ENCODE peak calls at places on chromosomes 4 and X, in eight cellular contexts. T, Q, I, N, C, E, R and K are unnamed samples.

GRCh38 chrX:97126020-97126419 is 242.3 kb downstream of the RPA4 start:
- DNase-seq in T (no peak), Q (peak; percentile 42), I (no peak), N (no peak), C (no peak), E (no peak), R (no peak), K (no peak)

GRCh38 chrX:36867143-36867542 is 141.0 kb upstream of the FAM47C start:
- DNase-seq in T (peak; percentile 2), Q (peak; percentile 2), I (no peak), N (peak; percentile 16), C (no peak), E (peak; percentile 4), R (no peak), K (peak; percentile 5)

GRCh38 chrX:123959281-123960063 is 2.0 kb upstream of the STAG2 start:
- DNase-seq in T (no peak), Q (peak; percentile 36), I (no peak), N (peak; percentile 31), C (peak; percentile 21), E (peak; percentile 4), R (no peak), K (peak; percentile 19)

GRCh38 chr4:78599931-78600375 is 48.4 kb downstream of the ANXA3 start:
- DNase-seq in T (no peak), Q (no peak), I (no peak), N (no peak), C (no peak), E (peak; percentile 48), R (no peak), K (no peak)

GRCh38 chrX:65551489-65552339 is 17.1 kb upstream of the LAS1L start:
- DNase-seq in T (no peak), Q (no peak), I (no peak), N (no peak), C (no peak), E (no peak), R (no peak), K (no peak)

GRCh38 chr4:66927937-66928336 is 617.4 kb downstream of the CENPC start:
- DNase-seq in T (no peak), Q (peak; percentile 45), I (no peak), N (no peak), C (no peak), E (no peak), R (no peak), K (no peak)

GRCh38 chr4:170198742-170199141 is 109.0 kb upstream of the AADAT start:
- DNase-seq in T (no peak), Q (no peak), I (no peak), N (no peak), C (no peak), E (no peak), R (no peak), K (no peak)

GRCh38 chr4:75919914-75920313 is 17.7 kb upstream of the PPEF2 start:
- DNase-seq in T (no peak), Q (peak; percentile 38), I (no peak), N (no peak), C (no peak), E (no peak), R (no peak), K (no peak)

GRCh38 chrX:15977644-15978043 is 123.0 kb upstream of the AP1S2 start:
- DNase-seq in T (no peak), Q (no peak), I (no peak), N (no peak), C (no peak), E (no peak), R (no peak), K (no peak)

GRCh38 chr4:2469192-2469984 is 482 bp downstream of the RNF4 start:
- DNase-seq in T (no peak), Q (peak; percentile 42), I (peak; percentile 81), N (peak; percentile 86), C (peak; percentile 58), E (peak; percentile 67), R (no peak), K (peak; percentile 82)

GRCh38 chr4:8502836-8503585 is 62.4 kb downstream of the TRMT44 start:
- DNase-seq in T (peak; percentile 18), Q (no peak), I (no peak), N (no peak), C (no peak), E (no peak), R (no peak), K (no peak)

GRCh38 chrX:42515939-42516338 is 262.0 kb downstream of the PPP1R2C start:
- DNase-seq in T (no peak), Q (peak; percentile 20), I (no peak), N (no peak), C (no peak), E (no peak), R (peak; percentile 32), K (no peak)

GRCh38 chr4:99722006-99722405 is 64.4 kb upstream of the C4orf54 start:
- DNase-seq in T (no peak), Q (no peak), I (no peak), N (no peak), C (no peak), E (no peak), R (no peak), K (no peak)

GRCh38 chr4:37454263-37454800 is 209.8 kb downstream of the NWD2 start:
- DNase-seq in T (no peak), Q (no peak), I (no peak), N (no peak), C (peak; percentile 12), E (no peak), R (no peak), K (peak; percentile 12)

GRCh38 chrX:84187501-84188319 is at the start of gene RPS6KA6:
- DNase-seq in T (no peak), Q (peak; percentile 30), I (no peak), N (no peak), C (peak; percentile 44), E (peak; percentile 36), R (no peak), K (peak; percentile 34)

GRCh38 chrX:139209342-139209741 is 321.2 kb upstream of the F9 start:
- DNase-seq in T (no peak), Q (no peak), I (no peak), N (no peak), C (no peak), E (no peak), R (no peak), K (no peak)

GRCh38 chr4:185282968-185283367 is 73.6 kb downstream of the SNX25 start:
- DNase-seq in T (no peak), Q (peak; percentile 17), I (no peak), N (no peak), C (no peak), E (no peak), R (no peak), K (no peak)

GRCh38 chrX:70470850-70471289 is 26.2 kb downstream of the DLG3 start:
- DNase-seq in T (no peak), Q (peak; percentile 77), I (no peak), N (no peak), C (no peak), E (no peak), R (no peak), K (no peak)

GRCh38 chr4:82957045-82957444 is 53.6 kb downstream of the LIN54 start:
- DNase-seq in T (no peak), Q (no peak), I (no peak), N (no peak), C (no peak), E (no peak), R (peak; percentile 2), K (peak; percentile 11)

GRCh38 chrX:46812445-46812844 is 24.4 kb upstream of the RP2 start:
- DNase-seq in T (peak; percentile 87), Q (no peak), I (no peak), N (no peak), C (no peak), E (no peak), R (no peak), K (no peak)

GRCh38 chrX:42149281-42149680 is 225.9 kb upstream of the CASK start:
- DNase-seq in T (no peak), Q (no peak), I (no peak), N (no peak), C (no peak), E (no peak), R (no peak), K (no peak)

GRCh38 chr4:52701207-52701606 is 42.1 kb upstream of the USP46 start:
- DNase-seq in T (no peak), Q (no peak), I (no peak), N (peak; percentile 65), C (no peak), E (no peak), R (no peak), K (peak; percentile 27)

DNA sequence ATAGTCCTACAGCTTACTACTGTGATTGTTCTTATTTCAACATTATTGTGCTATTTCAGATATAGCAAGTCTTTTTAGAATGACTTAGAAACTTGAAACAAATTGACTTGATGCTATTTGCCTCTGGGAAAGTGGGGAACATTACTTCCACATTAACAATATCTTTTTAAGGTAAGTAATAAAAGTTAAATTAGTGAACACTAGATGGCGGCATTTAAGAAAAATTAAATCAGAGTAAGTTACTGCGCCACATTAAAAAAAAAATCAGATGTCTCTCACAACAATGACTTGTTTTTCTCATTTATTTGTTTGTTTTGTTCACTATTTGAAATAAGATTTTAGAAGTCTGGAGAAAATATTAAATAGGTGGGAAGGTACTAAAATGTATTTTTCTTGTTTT is 1026.9 kb upstream of the SLIT2 start:
- DNase-seq in T (no peak), Q (peak; percentile 23), I (no peak), N (peak; percentile 60), C (no peak), E (no peak), R (no peak), K (peak; percentile 9)
- TF ChIP-seq CTCF in T (peak; percentile 10), Q (no peak), I (no peak), N (peak; percentile 83), C (no peak), E (peak; percentile 74), R (peak; percentile 62), K (peak; percentile 39)

GRCh38 chrX:68945603-68946228 is 116.9 kb downstream of the EFNB1 start:
- DNase-seq in T (no peak), Q (peak; percentile 58), I (peak; percentile 41), N (no peak), C (peak; percentile 64), E (peak; percentile 19), R (no peak), K (peak; percentile 9)
- TF ChIP-seq CTCF in T (no peak), Q (peak; percentile 26), I (no peak), N (peak; percentile 19), C (peak; percentile 24), E (peak; percentile 42), R (peak; percentile 43), K (peak; percentile 34)

DNA sequence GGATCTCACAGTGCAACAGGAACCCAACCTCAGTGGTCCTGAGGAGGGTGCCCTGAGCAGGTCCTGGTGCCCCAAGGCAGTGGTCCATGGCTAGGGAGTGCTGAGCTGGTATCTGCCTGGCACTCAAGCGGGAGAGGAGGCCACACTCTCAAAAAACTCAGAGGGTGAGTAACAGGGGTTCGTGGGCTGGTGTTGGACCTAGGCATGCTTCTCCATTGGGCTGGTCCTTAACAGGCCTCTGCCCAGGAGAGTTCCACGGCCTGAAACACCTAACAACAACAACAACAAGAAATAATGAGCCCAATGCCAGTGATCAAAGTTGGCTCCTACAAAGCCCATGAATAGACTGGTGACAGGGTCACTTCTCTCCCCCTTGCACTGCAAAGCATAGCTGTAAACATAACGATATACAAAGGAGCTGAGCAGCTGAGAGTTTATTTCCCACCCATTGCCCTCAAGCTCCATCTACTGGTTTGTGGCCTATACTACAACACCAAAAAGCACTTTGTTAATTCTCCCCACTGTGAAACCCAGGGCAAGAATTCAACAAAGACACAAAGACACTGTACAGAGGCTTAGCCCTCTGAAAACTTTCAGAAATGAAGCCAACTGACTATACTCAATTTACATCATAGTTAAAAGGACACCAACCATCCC is 736.2 kb upstream of the ADGRL3 start:
- DNase-seq in T (peak; percentile 1), Q (peak; percentile 1), I (no peak), N (no peak), C (no peak), E (peak; percentile 9), R (no peak), K (peak; percentile 6)
- TF ChIP-seq CTCF in T (peak; percentile 53), Q (peak; percentile 20), I (no peak), N (peak; percentile 67), C (peak; percentile 25), E (no peak), R (peak; percentile 62), K (peak; percentile 60)

GRCh38 chr4:159075531-159075932 is 27.3 kb upstream of the RAPGEF2 start:
- DNase-seq in T (no peak), Q (peak; percentile 45), I (no peak), N (no peak), C (no peak), E (no peak), R (no peak), K (no peak)
- TF ChIP-seq CTCF in T (no peak), Q (no peak), I (no peak), N (no peak), C (no peak), E (no peak), R (no peak), K (no peak)